ENCODE peak calls at places on chromosomes 3 and 15, in eight cellular contexts. D is memory B cell, E is GM10248, Q is cardiac fibroblast, J is Ammon's horn, Z is K562, K is HCT116, T is HT1080. C is an unnamed sample.

GRCh38 chr3:181555681-181556080 is 156.0 kb upstream of the SOX2 start:
- DNase-seq in T (no peak), K (no peak), D (no peak), E (no peak), Z (no peak), J (peak), Q (no peak), C (no peak)

GRCh38 chr15:88745696-88746095 is 57.5 kb upstream of the ACAN start:
- DNase-seq in J (no peak), T (peak), Z (no peak), K (no peak), D (no peak), Q (peak), E (no peak), C (peak)

GRCh38 chr15:63218114-63218808 is 28.9 kb downstream of the RAB8B start:
- DNase-seq in K (no peak), Z (no peak), Q (peak), J (no peak), E (no peak), D (no peak), T (no peak), C (peak)

GRCh38 chr3:128932516-128933212 is 53.2 kb downstream of the ACAD9 start:
- DNase-seq in T (no peak), Z (no peak), K (no peak), D (no peak), Q (no peak), E (no peak), J (no peak), C (no peak)

GRCh38 chr3:32455609-32456428 is 46.8 kb downstream of the CMTM6 start:
- DNase-seq in T (no peak), Z (no peak), E (no peak), K (no peak), Q (no peak), D (no peak), J (no peak), C (no peak)

GRCh38 chr3:34676431-34676830 is 878.0 kb downstream of the PDCD6IP start:
- DNase-seq in E (no peak), Z (no peak), J (no peak), D (no peak), Q (no peak), T (peak), K (no peak), C (no peak)

GRCh38 chr15:74178326-74179100 is 5.0 kb downstream of the ISLR start:
- DNase-seq in E (no peak), K (no peak), Q (no peak), J (no peak), T (no peak), D (no peak), Z (no peak), C (no peak)

GRCh38 chr3:19866751-19867347 is 67.2 kb downstream of the EFHB start:
- DNase-seq in Q (peak), D (peak), E (peak), J (peak), T (peak), Z (peak), K (peak), C (peak)

GRCh38 chr3:47134311-47134710 is 29.6 kb downstream of the SETD2 start:
- DNase-seq in D (no peak), Z (no peak), J (no peak), E (no peak), Q (no peak), K (no peak), T (no peak), C (no peak)

GRCh38 chr3:54642147-54642546 is 285.7 kb downstream of the LRTM1 start:
- DNase-seq in Z (no peak), J (no peak), Q (no peak), E (no peak), T (no peak), D (no peak), K (no peak), C (no peak)

GRCh38 chr3:47571391-47572165 is 7.1 kb downstream of the CSPG5 start:
- DNase-seq in J (peak), E (no peak), Z (no peak), K (no peak), T (no peak), D (no peak), Q (no peak), C (no peak)

GRCh38 chr3:24829011-24829581 is 334.4 kb upstream of the THRB start:
- DNase-seq in J (peak), E (peak), D (no peak), Q (no peak), Z (peak), T (no peak), K (no peak), C (peak)

GRCh38 chr15:44705981-44706380 is 5.1 kb downstream of the PATL2 start:
- DNase-seq in D (no peak), K (no peak), Q (no peak), E (no peak), J (no peak), Z (no peak), T (no peak), C (no peak)

GRCh38 chr3:49792371-49793150 is 6.2 kb upstream of the IP6K1 start:
- DNase-seq in K (no peak), Z (no peak), E (no peak), Q (no peak), D (no peak), J (no peak), T (no peak), C (no peak)

GRCh38 chr3:172782235-172782634 is 31.7 kb downstream of the ECT2 start:
- DNase-seq in K (no peak), E (no peak), Q (no peak), T (no peak), D (no peak), Z (no peak), J (no peak), C (no peak)

GRCh38 chr15:49831206-49831965 is 210.5 kb downstream of the DTWD1 start:
- DNase-seq in Z (no peak), Q (peak), J (no peak), D (no peak), T (peak), K (no peak), E (no peak), C (peak)

GRCh38 chr15:72222433-72222832 is 8.6 kb downstream of the PKM start:
- DNase-seq in K (no peak), T (peak), J (no peak), Z (no peak), D (no peak), E (no peak), Q (peak), C (no peak)

GRCh38 chr3:30617653-30618052 is 11.3 kb downstream of the TGFBR2 start:
- DNase-seq in T (no peak), J (no peak), Q (no peak), D (no peak), K (no peak), Z (no peak), E (no peak), C (no peak)

GRCh38 chr3:188122571-188123169 is 31.3 kb upstream of the LPP start:
- DNase-seq in Z (no peak), Q (no peak), J (no peak), E (no peak), D (no peak), K (no peak), T (no peak), C (no peak)

GRCh38 chr15:92521624-92522008 is 127.9 kb downstream of the ST8SIA2 start:
- DNase-seq in J (peak), Q (peak), E (peak), K (peak), Z (peak), T (peak), D (no peak), C (peak)

GRCh38 chr3:126022741-126023359 is 53.9 kb downstream of the ROPN1B start:
- DNase-seq in Q (no peak), D (no peak), K (no peak), T (no peak), J (peak), Z (no peak), E (no peak), C (no peak)

GRCh38 chr15:58182460-58183163 is 44.4 kb downstream of the AQP9 start:
- DNase-seq in T (peak), Z (peak), D (no peak), Q (peak), E (peak), K (peak), J (peak), C (peak)

GRCh38 chr3:32817195-32817560 is 619 bp upstream of the TRIM71 start:
- DNase-seq in Z (no peak), K (no peak), E (no peak), D (no peak), T (no peak), J (no peak), Q (no peak), C (no peak)

GRCh38 chr3:139358857-139359562 is 15.2 kb downstream of the MRPS22 start:
- DNase-seq in Q (no peak), Z (no peak), T (no peak), K (no peak), J (peak), D (no peak), E (no peak), C (no peak)

GRCh38 chr3:147113293-147114045 is 292.9 kb downstream of the ZIC4 start:
- DNase-seq in T (peak), Z (no peak), D (no peak), Q (peak), J (no peak), E (no peak), K (no peak), C (peak)

GRCh38 chr3:110519066-110519465 is 552.5 kb upstream of the NECTIN3 start:
- DNase-seq in Q (peak), T (no peak), E (no peak), Z (no peak), K (no peak), J (no peak), D (no peak), C (no peak)

GRCh38 chr15:40240619-40241304 is 1.9 kb downstream of the PAK6 start:
- DNase-seq in T (no peak), J (no peak), D (no peak), Q (no peak), Z (no peak), E (peak), K (no peak), C (no peak)

GRCh38 chr15:47439146-47439869 is 278.0 kb upstream of the SEMA6D start:
- DNase-seq in J (no peak), D (no peak), Q (no peak), E (no peak), T (no peak), Z (no peak), K (no peak), C (peak)

GRCh38 chr3:160369784-160370183 is 29.2 kb downstream of the IFT80 start:
- DNase-seq in K (no peak), Q (no peak), T (no peak), E (no peak), J (no peak), D (no peak), Z (no peak), C (no peak)

GRCh38 chr3:59185586-59186381 is 136.0 kb upstream of the CFAP20DC start:
- DNase-seq in J (no peak), D (no peak), E (no peak), Z (no peak), Q (peak), T (peak), K (no peak), C (peak)